ENCODE peak calls at places on chromosomes 12 and 14, in four cellular contexts. V is GM12878, Y is K562, M is H1. E is an unnamed sample.
A peak's percentile ranks its signal among the peaks of the same experiment; 100 is the strongest.

GRCh38 chr14:90278199-90279175 is 22.1 kb downstream of the PSMC1 start:
- DNase-seq in M (no peak), V (no peak), Y (no peak), E (no peak)

GRCh38 chr14:92982941-92983340 is 60.0 kb downstream of the CHGA start:
- DNase-seq in Y (no peak), V (no peak), M (no peak), E (peak; percentile 22)

GRCh38 chr12:93572712-93573551 is 457 bp downstream of the SOCS2 start:
- DNase-seq in M (peak; percentile 75), V (no peak), Y (peak; percentile 23), E (no peak)

GRCh38 chr12:104377507-104377812 is 73.9 kb downstream of the EID3 start:
- DNase-seq in Y (no peak), M (no peak), V (no peak), E (no peak)

GRCh38 chr14:22886500-22887259 is 3.7 kb downstream of the REM2 start:
- DNase-seq in Y (peak; percentile 93), M (peak; percentile 87), V (peak; percentile 45), E (no peak)

GRCh38 chr14:29603721-29604120 is 323.9 kb downstream of the PRKD1 start:
- DNase-seq in M (no peak), Y (no peak), V (no peak), E (no peak)

GRCh38 chr14:35133542-35134328 is 11.4 kb downstream of the PRORP start:
- DNase-seq in M (no peak), V (no peak), Y (no peak), E (peak; percentile 63)

GRCh38 chr12:111998015-111998414 is 14.9 kb downstream of the TMEM116 start:
- DNase-seq in Y (no peak), V (no peak), M (no peak), E (no peak)

GRCh38 chr12:26678697-26679660 is 154.0 kb downstream of the ITPR2 start:
- DNase-seq in V (no peak), Y (no peak), M (no peak), E (no peak)

GRCh38 chr12:121227294-121227693 is 17.4 kb downstream of the P2RX4 start:
- DNase-seq in M (no peak), Y (no peak), V (no peak), E (peak; percentile 63)

GRCh38 chr14:55701638-55702037 is 121.6 kb downstream of the KTN1 start:
- DNase-seq in V (peak; percentile 45), M (no peak), Y (no peak), E (no peak)

GRCh38 chr12:3078086-3078820 is 1.1 kb downstream of the TSPAN9 start:
- DNase-seq in Y (peak; percentile 5), V (no peak), M (no peak), E (no peak)

GRCh38 chr12:57069522-57069921 is 9.1 kb downstream of the NEMP1 start:
- DNase-seq in V (no peak), M (no peak), Y (peak; percentile 48), E (peak; percentile 81)

GRCh38 chr14:101239065-101239464 is 322.2 kb upstream of the DIO3 start:
- DNase-seq in M (peak; percentile 27), Y (no peak), V (no peak), E (peak; percentile 54)

GRCh38 chr12:82952946-82953345 is 266.2 kb downstream of the TMTC2 start:
- DNase-seq in M (no peak), V (peak; percentile 20), Y (no peak), E (no peak)

GRCh38 chr14:29906256-29906885 is 21.3 kb downstream of the PRKD1 start:
- DNase-seq in V (no peak), M (no peak), Y (no peak), E (peak; percentile 33)

GRCh38 chr12:99649551-99649950 is 2.0 kb downstream of the GARIN6 start:
- DNase-seq in Y (no peak), V (no peak), M (no peak), E (no peak)

GRCh38 chr14:74571901-74572828 is 39.9 kb downstream of the LTBP2 start:
- DNase-seq in Y (no peak), M (no peak), V (no peak), E (peak; percentile 38)

GRCh38 chr12:101086490-101086889 is 123.5 kb downstream of the SLC5A8 start:
- DNase-seq in M (no peak), Y (no peak), V (no peak), E (no peak)

GRCh38 chr12:49043856-49044258 is 16.7 kb downstream of the KMT2D start:
- DNase-seq in V (no peak), M (peak; percentile 96), Y (peak; percentile 80), E (peak; percentile 34)

GRCh38 chr14:20343855-20344205 is 395 bp downstream of the PARP2 start:
- DNase-seq in M (no peak), V (no peak), Y (no peak), E (no peak)

GRCh38 chr12:46491548-46491947 is 119.0 kb upstream of the SLC38A2 start:
- DNase-seq in V (no peak), Y (no peak), M (no peak), E (no peak)

GRCh38 chr12:58341791-58342190 is 400.4 kb downstream of the ATP23 start:
- DNase-seq in Y (no peak), V (no peak), M (no peak), E (no peak)

GRCh38 chr14:45705954-45706353 is 453.0 kb upstream of the MIS18BP1 start:
- DNase-seq in M (no peak), V (no peak), Y (no peak), E (no peak)

GRCh38 chr12:69397978-69398377 is 38.4 kb downstream of the YEATS4 start:
- DNase-seq in M (no peak), V (no peak), Y (no peak), E (no peak)

GRCh38 chr12:51127050-51127729 is 43.8 kb upstream of the CSRNP2 start:
- DNase-seq in Y (no peak), V (no peak), M (no peak), E (no peak)

GRCh38 chr12:4145990-4146859 is 127.3 kb upstream of the CCND2 start:
- DNase-seq in M (no peak), V (peak; percentile 87), Y (no peak), E (no peak)

GRCh38 chr14:59020382-59020781 is 168.1 kb upstream of the DAAM1 start:
- DNase-seq in M (no peak), V (no peak), Y (peak; percentile 4), E (no peak)

GRCh38 chr14:64946310-64947045 is 3.9 kb upstream of the GPX2 start:
- DNase-seq in V (no peak), Y (no peak), M (no peak), E (no peak)

GRCh38 chr12:95998611-95999300 is 2.6 kb upstream of the HAL start:
- DNase-seq in Y (peak; percentile 20), M (no peak), V (peak; percentile 34), E (peak; percentile 65)

GRCh38 chr12:85036241-85036707 is at the start of the genes LRRIQ1 and TSPAN19:
- DNase-seq in V (peak; percentile 27), M (peak; percentile 86), Y (peak; percentile 7), E (peak; percentile 54)

GRCh38 chr14:65496178-65496993 is 83.9 kb downstream of the FUT8 start:
- DNase-seq in Y (no peak), V (no peak), M (no peak), E (no peak)

GRCh38 chr14:59318908-59319307 is 130.4 kb downstream of the DAAM1 start:
- DNase-seq in V (no peak), M (no peak), Y (no peak), E (no peak)

GRCh38 chr14:101903111-101903561 is 61.2 kb upstream of the DYNC1H1 start:
- DNase-seq in M (no peak), Y (no peak), V (no peak), E (no peak)

GRCh38 chr14:59751578-59751977 is 119.0 kb downstream of the RTN1 start:
- DNase-seq in Y (no peak), M (no peak), V (no peak), E (no peak)

GRCh38 chr12:89968151-89968699 is 259.6 kb upstream of the ATP2B1 start:
- DNase-seq in V (no peak), Y (no peak), M (no peak), E (no peak)

GRCh38 chr12:68823711-68824110 is 15.7 kb downstream of the MDM2 start:
- DNase-seq in V (no peak), Y (no peak), M (no peak), E (no peak)

GRCh38 chr12:113306382-113306781 is 28.5 kb downstream of the SLC8B1 start:
- DNase-seq in V (no peak), Y (no peak), M (no peak), E (no peak)
- TF ChIP-seq HDAC6 in V (no peak), Y (no peak), M (no peak), E (no peak)

GRCh38 chr14:104326848-104327247 is 188.5 kb downstream of the KIF26A start:
- DNase-seq in M (peak; percentile 23), Y (no peak), V (no peak), E (no peak)
- TF ChIP-seq JUND in M (no peak), Y (no peak), V (no peak), E (no peak)

DNA sequence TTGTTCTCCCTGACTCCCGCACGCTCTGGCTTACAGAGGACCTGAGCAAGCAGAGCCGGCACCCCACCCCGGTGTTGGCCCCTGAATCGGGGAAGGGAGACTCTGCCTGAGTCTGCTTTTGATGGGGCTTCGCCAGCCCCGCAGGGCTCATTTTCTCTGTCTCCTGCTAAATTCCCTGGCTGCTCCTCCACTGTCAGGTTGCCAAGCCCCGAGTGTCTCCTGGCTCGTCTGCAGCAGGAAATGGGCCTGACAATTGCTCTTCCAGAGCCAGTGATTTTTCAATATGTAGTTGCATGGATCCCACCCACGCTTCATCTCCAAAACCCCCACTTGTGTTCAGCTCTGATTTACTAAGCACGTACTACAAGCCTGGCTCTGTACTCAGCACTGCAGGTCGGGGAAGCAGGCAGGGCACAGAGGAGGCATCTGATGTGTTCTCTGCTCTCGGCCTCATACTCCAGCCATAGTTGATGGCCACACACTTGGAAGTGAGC is 126.2 kb downstream of the SLC38A6 start:
- DNase-seq in Y (no peak), V (no peak), M (no peak), E (no peak)
- TF ChIP-seq BRCA1 in Y (no peak), V (no peak), M (no peak), E (no peak)

GRCh38 chr12:25308761-25309160 is 58.0 kb upstream of the KRAS start:
- DNase-seq in M (no peak), V (no peak), Y (no peak), E (no peak)

GRCh38 chr12:25313591-25313990 is 62.9 kb upstream of the KRAS start:
- DNase-seq in M (no peak), V (no peak), Y (no peak), E (no peak)

GRCh38 chr12:25307818-25308217 is 57.1 kb upstream of the KRAS start:
- DNase-seq in V (no peak), M (no peak), Y (no peak), E (no peak)

GRCh38 chr12:25315388-25315787 is 64.7 kb upstream of the KRAS start:
- DNase-seq in M (no peak), Y (no peak), V (no peak), E (no peak)

DNA sequence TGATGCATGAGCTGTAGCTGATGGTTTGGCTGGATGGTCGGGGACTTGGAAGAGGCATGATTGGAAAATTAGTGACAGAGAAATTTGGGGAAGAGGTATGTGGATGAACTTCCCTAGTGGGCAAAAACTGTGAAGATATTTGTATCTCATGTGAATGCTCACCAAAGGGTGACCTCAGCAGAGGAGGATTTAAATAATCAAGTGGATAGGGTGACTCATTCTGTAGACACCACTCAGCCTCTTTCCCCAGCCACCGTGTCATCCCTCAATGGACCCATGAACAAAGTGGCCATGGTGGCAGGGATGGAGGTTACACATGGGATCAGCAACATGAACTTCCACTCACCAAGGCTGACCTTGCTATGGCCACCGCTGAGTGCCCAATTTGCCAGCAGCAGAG is 60.8 kb upstream of the KRAS start:
- DNase-seq in M (no peak), V (no peak), Y (no peak), E (no peak)
- TF ChIP-seq HDAC6 in M (no peak), V (no peak), Y (no peak), E (no peak)

E was measured in HepG2.